ENCODE peak calls at places on chromosomes 16 and 17, in four cellular contexts. X is fibroblast of lung; Z is effector memory CD4-positive, alpha-beta T cell; V is left ventricle myocardium inferior. F is an unnamed sample.

GRCh38 chr16:56201030-56201429 is 9.7 kb downstream of the GNAO1 start:
- DNase-seq in X (no peak), Z (no peak), V (no peak), F (no peak)

GRCh38 chr17:7729841-7730240 is 12.3 kb downstream of the DNAH2 start:
- DNase-seq in X (no peak), Z (no peak), V (no peak), F (no peak)

GRCh38 chr17:43758497-43759174 is at the start of gene SOST:
- DNase-seq in V (no peak), X (no peak), Z (no peak), F (no peak)

GRCh38 chr17:15475620-15476354 is 8.4 kb upstream of the CDRT4 start:
- DNase-seq in X (peak; percentile 67), V (no peak), Z (no peak), F (no peak)

GRCh38 chr16:85087899-85088569 is 24.2 kb downstream of the CIBAR2 start:
- DNase-seq in V (no peak), Z (no peak), X (no peak), F (no peak)

GRCh38 chr16:72285324-72285723 is 113.4 kb upstream of the PMFBP1 start:
- DNase-seq in X (no peak), Z (no peak), V (no peak), F (peak; percentile 49)

GRCh38 chr17:75553553-75554110 is 28.1 kb downstream of the LLGL2 start:
- DNase-seq in V (no peak), Z (no peak), X (no peak), F (no peak)

GRCh38 chr16:31711344-31711845 is 162.2 kb upstream of the ZNF267 start:
- DNase-seq in Z (no peak), V (no peak), X (no peak), F (no peak)

GRCh38 chr17:60902399-60902798 is 224.7 kb downstream of the BCAS3 start:
- DNase-seq in V (no peak), Z (no peak), X (peak; percentile 41), F (no peak)

GRCh38 chr17:41048441-41048840 is 1.3 kb upstream of the KRTAP2-1 start:
- DNase-seq in X (no peak), Z (no peak), V (no peak), F (no peak)

GRCh38 chr17:16945141-16945493 is 26.8 kb downstream of the TNFRSF13B start:
- DNase-seq in V (no peak), X (no peak), Z (no peak), F (peak; percentile 50)

GRCh38 chr17:31413871-31414589 is 22.6 kb downstream of the RAB11FIP4 start:
- DNase-seq in V (no peak), X (peak; percentile 60), Z (no peak), F (no peak)

GRCh38 chr16:57070986-57071540 is 21.3 kb upstream of the CPNE2 start:
- DNase-seq in Z (no peak), V (no peak), X (no peak), F (no peak)

GRCh38 chr16:67661101-67661661 is 421 bp downstream of the PARD6A start:
- DNase-seq in Z (no peak), X (peak; percentile 34), V (no peak), F (peak; percentile 89)

GRCh38 chr16:27481282-27481934 is 68.3 kb downstream of the GTF3C1 start:
- DNase-seq in V (no peak), X (no peak), Z (no peak), F (no peak)

GRCh38 chr17:17118399-17118798 is 76.1 kb downstream of the MPRIP start:
- DNase-seq in Z (no peak), V (no peak), X (no peak), F (no peak)

GRCh38 chr16:23949630-23950290 is 114.0 kb downstream of the PRKCB start:
- DNase-seq in V (peak; percentile 30), Z (peak; percentile 50), X (no peak), F (no peak)

GRCh38 chr17:55005520-55005919 is 37.0 kb downstream of the STXBP4 start:
- DNase-seq in Z (no peak), X (peak; percentile 32), V (no peak), F (peak; percentile 77)

GRCh38 chr16:5882087-5882661 is 784.6 kb upstream of the EEF2KMT start:
- DNase-seq in Z (no peak), X (no peak), V (no peak), F (peak; percentile 56)

GRCh38 chr16:21166561-21166961 is 8.1 kb downstream of the LDAF1 start:
- DNase-seq in X (no peak), V (no peak), Z (no peak), F (peak; percentile 61)

GRCh38 chr17:5584383-5584951 is at the start of gene NLRP1:
- DNase-seq in Z (peak; percentile 93), V (peak; percentile 89), X (peak; percentile 95), F (peak; percentile 88)

DNA sequence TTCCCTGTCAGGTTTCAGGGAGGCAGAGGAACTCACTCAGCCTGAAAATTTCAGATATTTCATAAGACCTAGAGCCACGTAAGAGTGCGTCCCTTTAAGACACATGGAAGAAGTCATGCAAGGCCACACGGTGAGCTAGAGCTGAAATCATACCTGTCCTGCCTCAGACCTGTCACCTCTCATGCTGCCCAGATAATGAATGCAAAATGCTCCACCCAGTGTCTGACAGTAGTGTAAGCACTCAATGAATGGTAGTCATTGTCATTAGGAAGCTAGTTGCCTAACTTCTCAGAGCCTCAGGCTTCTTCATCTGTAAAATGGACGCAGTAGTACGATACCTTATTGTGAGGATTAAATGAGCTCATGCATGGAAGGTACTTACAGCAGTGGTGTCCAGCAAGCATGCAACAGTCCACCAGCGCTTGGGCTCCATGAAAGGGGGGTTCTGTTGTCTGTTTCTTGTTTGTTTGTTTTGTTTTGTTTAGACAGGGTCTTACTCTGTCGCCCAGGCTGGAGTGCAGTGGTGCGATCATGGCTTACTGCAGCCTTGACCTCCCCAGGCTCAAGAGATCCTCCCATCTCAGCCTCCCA is 60.7 kb downstream of the WSB1 start:
- DNase-seq in Z (no peak), X (no peak), V (no peak), F (no peak)
- H3K4me3 ChIP-seq in Z (no peak overlapping the region), X (no peak overlapping the region), V (peak overlapping the region; percentile 77), F (no peak overlapping the region)

GRCh38 chr17:59669411-59669810 is 37.8 kb downstream of the PTRH2 start:
- DNase-seq in V (no peak), X (no peak), Z (no peak), F (no peak)

GRCh38 chr17:59668816-59669215 is 38.4 kb downstream of the PTRH2 start:
- DNase-seq in Z (no peak), V (no peak), X (peak; percentile 87), F (no peak)

GRCh38 chr17:59671386-59671785 is 35.8 kb downstream of the PTRH2 start:
- DNase-seq in V (no peak), Z (no peak), X (no peak), F (no peak)

GRCh38 chr17:59666235-59666634 is 41.0 kb downstream of the PTRH2 start:
- DNase-seq in Z (no peak), V (no peak), X (peak; percentile 14), F (no peak)

DNA sequence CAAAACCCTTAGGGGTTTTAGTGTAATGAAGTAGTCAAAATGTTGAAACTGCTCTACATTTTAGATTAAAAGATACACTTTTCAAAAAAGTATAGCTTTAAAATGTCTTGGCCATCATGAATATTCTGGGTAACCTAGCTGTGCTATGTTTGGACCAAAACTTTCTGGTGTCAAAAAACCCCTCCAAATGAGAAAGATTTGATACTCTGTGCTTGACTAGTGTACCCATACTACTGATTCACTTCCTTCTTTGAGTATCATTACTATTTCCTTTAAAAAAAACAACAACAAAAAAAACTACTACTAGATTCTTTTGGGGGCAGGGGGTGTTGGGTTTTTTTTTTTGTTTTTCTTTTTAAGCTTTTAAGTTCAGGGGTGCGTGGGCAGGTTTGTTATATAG is 37.3 kb downstream of the PTRH2 start:
- DNase-seq in V (no peak), X (no peak), Z (no peak), F (no peak)
- H3K4me1 ChIP-seq in V (peaks cover 30% of the 10 kb centered on the region), X (peaks cover 29% of the 10 kb centered on the region), Z (no peaks in the 10 kb centered on the region), F (no peaks in the 10 kb centered on the region)

GRCh38 chr16:54998834-54999233 is 68.2 kb downstream of the IRX5 start:
- DNase-seq in Z (no peak), V (no peak), X (no peak), F (peak; percentile 33)
- H3K4me3 ChIP-seq in Z (no peak overlapping the region), V (no peak overlapping the region), X (no peak overlapping the region), F (no peak overlapping the region)

GRCh38 chr17:81867123-81867951 is 3.8 kb downstream of the ARHGDIA start:
- DNase-seq in X (peak; percentile 61), Z (no peak), V (no peak), F (peak; percentile 85)
- H3K4me1 ChIP-seq in X (peaks cover 23% of the 10 kb centered on the region), Z (peaks cover 37% of the 10 kb centered on the region), V (peaks cover 81% of the 10 kb centered on the region), F (no peaks in the 10 kb centered on the region)

GRCh38 chr16:18931756-18932155 is 5.5 kb upstream of the SMG1 start:
- DNase-seq in X (no peak), Z (no peak), V (peak; percentile 48), F (no peak)

GRCh38 chr16:18937390-18937789 is 11.2 kb upstream of the SMG1 start:
- DNase-seq in X (no peak), Z (no peak), V (no peak), F (no peak)

GRCh38 chr16:18936727-18937340 is 10.6 kb upstream of the SMG1 start:
- DNase-seq in X (no peak), V (no peak), Z (no peak), F (no peak)

GRCh38 chr16:18933501-18933900 is 7.3 kb upstream of the SMG1 start:
- DNase-seq in V (no peak), X (no peak), Z (no peak), F (peak; percentile 17)

GRCh38 chr16:18932243-18932997 is 6.2 kb upstream of the SMG1 start:
- DNase-seq in Z (no peak), V (no peak), X (peak; percentile 9), F (peak; percentile 20)
- H3K4me3 ChIP-seq in Z (no peak overlapping the region), V (peak overlapping the region; percentile 17), X (no peak overlapping the region), F (no peak overlapping the region)

GRCh38 chr17:83089322-83090156 is 10.1 kb downstream of the METRNL start:
- DNase-seq in X (no peak), Z (no peak), V (no peak), F (no peak)

GRCh38 chr17:83087788-83088360 is 8.5 kb downstream of the METRNL start:
- DNase-seq in X (no peak), V (no peak), Z (no peak), F (no peak)

GRCh38 chr17:83086907-83087787 is 7.7 kb downstream of the METRNL start:
- DNase-seq in X (no peak), Z (no peak), V (no peak), F (no peak)

GRCh38 chr17:83090424-83091256 is 11.2 kb downstream of the METRNL start:
- DNase-seq in X (no peak), V (no peak), Z (no peak), F (no peak)

GRCh38 chr17:83088451-83089321 is 9.3 kb downstream of the METRNL start:
- DNase-seq in V (no peak), Z (no peak), X (no peak), F (no peak)
- H3K4me1 ChIP-seq in V (peaks cover 89% of the 10 kb centered on the region), Z (peaks cover 6% of the 10 kb centered on the region), X (peaks cover 16% of the 10 kb centered on the region), F (no peaks in the 10 kb centered on the region)

GRCh38 chr17:59804910-59805381 is 87.8 kb downstream of the TUBD1 start:
- DNase-seq in V (no peak), Z (no peak), X (peak; percentile 61), F (no peak)
- H3K4me3 ChIP-seq in V (peak overlapping the region; percentile 8), Z (no peak overlapping the region), X (peak overlapping the region; percentile 21), F (no peak overlapping the region)